ENCODE peak calls at places on chromosomes 13 and 19, in six cellular contexts. N is transverse colon, L is ovary, X is GM12878, D is H9, I is tibial artery. H is an unnamed sample. For H3K9me3 and H3K4me1, the result is how much of the 10 kb centered on the place peaks cover.

GRCh38 chr19:53597023-53597422 is 34.8 kb upstream of the DPRX start:
- DNase-seq in N (no peak), L (no peak), X (no peak), D (no peak), I (no peak), H (no peak)

GRCh38 chr19:7851623-7852500 is 21.8 kb downstream of the EVI5L start:
- DNase-seq in N (no peak), L (no peak), X (no peak), D (no peak), I (no peak), H (no peak)

GRCh38 chr13:112137144-112137543 is 70.2 kb downstream of the SOX1 start:
- DNase-seq in N (no peak), L (no peak), X (no peak), D (no peak), I (peak), H (no peak)

GRCh38 chr13:80586356-80586755 is 245.4 kb upstream of the SPRY2 start:
- DNase-seq in N (no peak), L (no peak), X (no peak), D (no peak), I (no peak), H (no peak)

GRCh38 chr13:44402902-44403719 is 29.5 kb downstream of the SERP2 start:
- DNase-seq in N (peak), L (no peak), X (no peak), D (no peak), I (no peak), H (no peak)

GRCh38 chr19:38496116-38496515 is 62.6 kb downstream of the RYR1 start:
- DNase-seq in N (no peak), L (no peak), X (no peak), D (no peak), I (no peak), H (no peak)

GRCh38 chr19:2945575-2946184 is 909 bp upstream of the ZNF77 start:
- DNase-seq in N (no peak), L (no peak), X (no peak), D (no peak), I (no peak), H (no peak)

GRCh38 chr19:36128392-36128736 is 11.5 kb upstream of the CAPNS1 start:
- DNase-seq in N (peak), L (no peak), X (no peak), D (peak), I (no peak), H (no peak)

GRCh38 chr19:15014579-15014978 is 34.7 kb upstream of the CASP14 start:
- DNase-seq in N (no peak), L (no peak), X (no peak), D (peak), I (no peak), H (no peak)

GRCh38 chr13:77416666-77417212 is 89.8 kb upstream of the MYCBP2 start:
- DNase-seq in N (no peak), L (no peak), X (no peak), D (no peak), I (no peak), H (no peak)

GRCh38 chr13:99955747-99956472 is 15.7 kb downstream of the ZIC5 start:
- DNase-seq in N (no peak), L (no peak), X (no peak), D (peak), I (no peak), H (no peak)

GRCh38 chr19:3132971-3133792 is 2.7 kb upstream of the GNA15 start:
- DNase-seq in N (peak), L (peak), X (peak), D (peak), I (peak), H (no peak)

GRCh38 chr19:677201-677600 is 1.0 kb downstream of the FSTL3 start:
- DNase-seq in N (peak), L (peak), X (no peak), D (no peak), I (peak), H (peak)

GRCh38 chr13:111531505-111531904 is 211.1 kb downstream of the TEX29 start:
- DNase-seq in N (no peak), L (no peak), X (no peak), D (no peak), I (no peak), H (no peak)

GRCh38 chr13:112220296-112220875 is 153.4 kb downstream of the SOX1 start:
- DNase-seq in N (no peak), L (no peak), X (no peak), D (no peak), I (peak), H (no peak)

GRCh38 chr19:49422407-49423277 is 599 bp downstream of the PTH2 start:
- DNase-seq in N (no peak), L (no peak), X (no peak), D (peak), I (no peak), H (no peak)

GRCh38 chr13:76790519-76791289 is 95.5 kb downstream of the KCTD12 start:
- DNase-seq in N (no peak), L (no peak), X (no peak), D (no peak), I (no peak), H (no peak)

GRCh38 chr19:10227215-10227971 is 3.7 kb downstream of the S1PR2 start:
- DNase-seq in N (no peak), L (peak), X (no peak), D (peak), I (peak), H (no peak)

GRCh38 chr13:29379281-29379680 is 216.2 kb downstream of the SLC7A1 start:
- DNase-seq in N (no peak), L (no peak), X (no peak), D (no peak), I (no peak), H (no peak)

GRCh38 chr19:16051254-16052025 is 24.9 kb upstream of the TPM4 start:
- DNase-seq in N (no peak), L (no peak), X (no peak), D (peak), I (no peak), H (no peak)

GRCh38 chr19:44988896-44989563 is 12.2 kb upstream of the RELB start:
- DNase-seq in N (peak), L (peak), X (no peak), D (peak), I (peak), H (no peak)

GRCh38 chr19:44582581-44583265 is 30.6 kb upstream of the IGSF23 start:
- DNase-seq in N (peak), L (no peak), X (no peak), D (peak), I (no peak), H (no peak)

GRCh38 chr13:66849706-66850105 is 380.4 kb downstream of the PCDH9 start:
- DNase-seq in N (no peak), L (no peak), X (no peak), D (peak), I (no peak), H (no peak)

GRCh38 chr19:31257025-31257424 is 92.2 kb downstream of the TSHZ3 start:
- DNase-seq in N (no peak), L (no peak), X (no peak), D (no peak), I (peak), H (no peak)
- H3K9me3 ChIP-seq in N (under half), L (under half), X (under half), D (under half), I (under half), H (under half)

GRCh38 chr13:106486287-106486686 is 49.2 kb downstream of the EFNB2 start:
- DNase-seq in N (no peak), L (no peak), X (no peak), D (no peak), I (no peak), H (no peak)
- H3K4me1 ChIP-seq in N (under half), L (under half), X (under half), D (under half), I (under half), H (under half)

GRCh38 chr19:46481947-46482346 is 10.6 kb upstream of the PNMA8A start:
- DNase-seq in N (no peak), L (no peak), X (no peak), D (no peak), I (no peak), H (no peak)
- TF ChIP-seq CTCF in N (no peak), L (no peak), X (no peak), D (no peak), I (no peak), H (no peak)

GRCh38 chr19:58182989-58183821 is at the start of gene ZNF274:
- DNase-seq in N (peak), L (peak), X (peak), D (peak), I (peak), H (peak)
- H3K9me3 ChIP-seq in N (half or more), L (half or more), X (under half), D (under half), I (half or more), H (half or more)

GRCh38 chr19:6740589-6741348 is 1.3 kb downstream of the TRIP10 start:
- DNase-seq in N (peak), L (peak), X (no peak), D (peak), I (peak), H (no peak)
- H3K4me1 ChIP-seq in N (half or more), L (under half), X (under half), D (under half), I (half or more), H (half or more)

GRCh38 chr13:40682449-40683240 is 16.2 kb upstream of the FOXO1 start:
- DNase-seq in N (no peak), L (no peak), X (no peak), D (no peak), I (no peak), H (no peak)
- TF ChIP-seq CTCF in N (peak), L (peak), X (no peak), D (peak), I (peak), H (peak)

DNA sequence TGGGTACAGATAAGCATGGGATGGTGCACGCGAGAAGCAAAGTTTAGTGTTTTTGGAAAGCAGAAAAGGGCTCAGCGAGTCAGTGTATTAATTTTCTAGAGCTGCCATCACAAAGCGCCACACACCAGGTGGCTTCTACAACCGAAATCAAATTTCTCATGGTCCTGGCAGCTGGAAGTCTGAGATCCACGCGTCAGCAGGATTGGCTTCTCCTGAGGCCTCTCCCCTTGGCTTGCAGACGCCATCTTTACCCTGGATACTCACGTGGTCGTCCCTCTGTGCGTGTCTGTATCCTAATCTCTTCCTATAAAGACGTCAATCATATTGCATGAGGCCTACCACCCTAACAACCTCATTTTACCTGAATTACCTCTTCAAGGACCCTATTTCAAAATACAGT is 51.5 kb upstream of the USP29 start:
- DNase-seq in N (no peak), L (no peak), X (no peak), D (no peak), I (no peak), H (no peak)
- H3K9me3 ChIP-seq in N (under half), L (under half), X (under half), D (half or more), I (under half), H (under half)

GRCh38 chr19:5290336-5291262 is 50.0 kb downstream of the PTPRS start:
- DNase-seq in N (no peak), L (peak), X (no peak), D (no peak), I (no peak), H (no peak)
- H3K4me1 ChIP-seq in N (under half), L (under half), X (under half), D (under half), I (half or more), H (under half)

H was measured in thoracic aorta.